ENCODE peak calls at places on chromosomes 13 and 19, in six cellular contexts. D is tibial nerve, U is uterus, J is sigmoid colon, G is breast epithelium, R is vagina. E is an unnamed sample.

GRCh38 chr19:8001995-8002849 is 3.2 kb downstream of the ELAVL1 start:
- DNase-seq in J (peak; percentile 88), G (peak; percentile 79), U (peak; percentile 67), R (no peak), D (peak; percentile 63), E (peak; percentile 87)

GRCh38 chr19:7894612-7895309 is 6.5 kb downstream of the LRRC8E start:
- DNase-seq in R (no peak), G (peak; percentile 75), J (no peak), U (no peak), D (no peak), E (no peak)

GRCh38 chr13:79631260-79631659 is 150.3 kb downstream of the NDFIP2 start:
- DNase-seq in R (no peak), J (no peak), G (no peak), D (no peak), U (no peak), E (no peak)

GRCh38 chr13:36745436-36745835 is 71.6 kb downstream of the SERTM1 start:
- DNase-seq in R (no peak), J (no peak), G (no peak), U (no peak), D (no peak), E (no peak)

GRCh38 chr19:55086730-55087541 is 11.3 kb downstream of the EPS8L1 start:
- DNase-seq in J (peak; percentile 95), R (no peak), U (peak; percentile 96), G (peak; percentile 85), D (peak; percentile 80), E (peak; percentile 95)

GRCh38 chr13:33799950-33800592 is 17.9 kb upstream of the RFC3 start:
- DNase-seq in D (no peak), R (no peak), J (no peak), U (no peak), G (no peak), E (no peak)

GRCh38 chr13:45180713-45181601 is 19.9 kb downstream of the KCTD4 start:
- DNase-seq in J (no peak), G (no peak), U (no peak), D (no peak), R (no peak), E (no peak)

GRCh38 chr19:14979498-14980255 is at the start of gene SLC1A6:
- DNase-seq in U (no peak), R (no peak), J (no peak), D (no peak), G (no peak), E (no peak)

GRCh38 chr13:99063952-99064351 is 86.1 kb upstream of the DOCK9 start:
- DNase-seq in G (no peak), J (no peak), U (no peak), R (no peak), D (no peak), E (no peak)

GRCh38 chr19:27794444-27795042 is 1418.4 kb downstream of the UQCRFS1 start:
- DNase-seq in R (no peak), U (no peak), G (no peak), J (no peak), D (no peak), E (no peak)

GRCh38 chr19:39297931-39298634 is 1.9 kb downstream of the IFNL1 start:
- DNase-seq in R (no peak), U (no peak), J (peak; percentile 52), D (no peak), G (no peak), E (peak; percentile 43)

GRCh38 chr13:44365008-44365407 is 8.6 kb upstream of the SERP2 start:
- DNase-seq in R (no peak), D (no peak), U (no peak), G (no peak), J (no peak), E (no peak)

GRCh38 chr19:46394398-46394797 is 19.0 kb downstream of the CCDC8 start:
- DNase-seq in J (peak; percentile 39), D (no peak), R (no peak), G (no peak), U (no peak), E (no peak)

GRCh38 chr13:52711277-52711676 is 28.3 kb downstream of the CNMD start:
- DNase-seq in J (no peak), D (no peak), R (no peak), U (no peak), G (no peak), E (no peak)

GRCh38 chr13:59681630-59682311 is 482.0 kb downstream of the DIAPH3 start:
- DNase-seq in D (no peak), R (no peak), U (no peak), J (no peak), G (no peak), E (no peak)

GRCh38 chr13:110965038-110965754 is 50.3 kb upstream of the ANKRD10 start:
- DNase-seq in G (no peak), R (no peak), D (no peak), J (no peak), U (no peak), E (no peak)

GRCh38 chr19:18868380-18869230 is 27.4 kb downstream of the CERS1 start:
- DNase-seq in J (no peak), R (no peak), U (no peak), D (no peak), G (no peak), E (no peak)

GRCh38 chr13:43573361-43573740 is 213.4 kb downstream of the ENOX1 start:
- DNase-seq in G (no peak), R (no peak), D (no peak), J (no peak), U (no peak), E (no peak)

GRCh38 chr13:29369060-29369743 is 226.3 kb downstream of the SLC7A1 start:
- DNase-seq in D (no peak), U (no peak), J (no peak), G (no peak), R (no peak), E (no peak)

DNA sequence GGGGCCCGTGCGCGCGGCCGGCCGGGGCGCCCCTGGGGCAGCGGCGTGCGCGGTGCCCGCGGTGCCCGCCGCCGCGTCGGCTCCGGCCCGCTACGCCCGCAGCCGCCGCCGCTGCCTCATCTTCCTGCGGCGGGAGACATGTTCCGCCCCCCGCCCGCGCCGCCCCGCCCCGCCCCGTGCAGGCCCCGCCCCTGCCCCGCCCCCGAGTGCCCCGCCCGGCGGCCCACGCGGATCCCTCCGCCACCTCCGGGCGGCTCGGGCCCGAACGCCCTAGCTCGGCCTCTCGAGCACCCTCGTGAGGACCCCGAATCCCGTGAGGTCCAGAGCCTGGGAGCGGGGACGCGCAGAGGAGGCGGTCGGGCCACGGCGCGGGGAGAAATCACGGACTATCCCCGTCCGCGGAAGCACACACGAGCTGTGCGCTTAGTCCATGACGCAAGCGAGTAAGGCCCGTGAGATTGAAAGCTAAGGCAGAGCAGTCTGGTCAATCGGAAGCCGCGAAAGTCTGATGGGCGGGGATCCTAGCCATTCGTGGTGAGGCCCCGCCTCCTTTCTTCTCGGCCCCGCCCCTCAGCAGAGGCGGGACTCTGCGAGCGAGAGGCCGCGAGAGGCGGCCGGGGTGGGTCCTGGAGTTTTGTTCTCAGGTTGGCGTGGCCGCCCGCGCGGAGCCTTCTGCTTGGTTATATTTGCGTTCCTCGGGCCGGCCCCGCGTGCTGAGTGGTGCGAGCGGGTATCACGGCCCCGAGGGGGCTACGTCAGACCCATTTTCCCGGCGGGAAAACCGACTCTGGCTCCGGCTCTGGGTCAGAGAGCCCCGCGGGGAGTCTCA is at the start of gene TCF3:
- DNase-seq in R (no peak), U (peak; percentile 97), G (peak; percentile 99), J (peak; percentile 99), D (peak; percentile 98), E (peak; percentile 99)
- TF ChIP-seq POLR2A in R (no peak), U (peak; percentile 28), G (no peak), J (peak; percentile 23), D (peak; percentile 45), E (no peak)

GRCh38 chr19:35330475-35330874 is 1.5 kb downstream of the CD22 start:
- DNase-seq in J (no peak), U (no peak), D (no peak), R (no peak), G (no peak), E (no peak)
- TF ChIP-seq POLR2A in J (no peak), U (no peak), D (no peak), R (no peak), G (no peak), E (no peak)

GRCh38 chr19:35139618-35139943 is 957 bp downstream of the FXYD1 start:
- DNase-seq in G (no peak), U (no peak), J (peak; percentile 82), R (no peak), D (no peak), E (no peak)

GRCh38 chr19:35141627-35142401 is 1.2 kb upstream of the FXYD7 start:
- DNase-seq in G (no peak), D (no peak), U (peak; percentile 54), R (no peak), J (no peak), E (no peak)

GRCh38 chr19:35142531-35143230 is 374 bp upstream of the FXYD7 start:
- DNase-seq in U (peak; percentile 55), G (no peak), R (no peak), J (no peak), D (no peak), E (no peak)

GRCh38 chr19:35140207-35140897 is 1.7 kb downstream of the FXYD1 start:
- DNase-seq in D (no peak), R (no peak), J (no peak), U (no peak), G (no peak), E (no peak)

DNA sequence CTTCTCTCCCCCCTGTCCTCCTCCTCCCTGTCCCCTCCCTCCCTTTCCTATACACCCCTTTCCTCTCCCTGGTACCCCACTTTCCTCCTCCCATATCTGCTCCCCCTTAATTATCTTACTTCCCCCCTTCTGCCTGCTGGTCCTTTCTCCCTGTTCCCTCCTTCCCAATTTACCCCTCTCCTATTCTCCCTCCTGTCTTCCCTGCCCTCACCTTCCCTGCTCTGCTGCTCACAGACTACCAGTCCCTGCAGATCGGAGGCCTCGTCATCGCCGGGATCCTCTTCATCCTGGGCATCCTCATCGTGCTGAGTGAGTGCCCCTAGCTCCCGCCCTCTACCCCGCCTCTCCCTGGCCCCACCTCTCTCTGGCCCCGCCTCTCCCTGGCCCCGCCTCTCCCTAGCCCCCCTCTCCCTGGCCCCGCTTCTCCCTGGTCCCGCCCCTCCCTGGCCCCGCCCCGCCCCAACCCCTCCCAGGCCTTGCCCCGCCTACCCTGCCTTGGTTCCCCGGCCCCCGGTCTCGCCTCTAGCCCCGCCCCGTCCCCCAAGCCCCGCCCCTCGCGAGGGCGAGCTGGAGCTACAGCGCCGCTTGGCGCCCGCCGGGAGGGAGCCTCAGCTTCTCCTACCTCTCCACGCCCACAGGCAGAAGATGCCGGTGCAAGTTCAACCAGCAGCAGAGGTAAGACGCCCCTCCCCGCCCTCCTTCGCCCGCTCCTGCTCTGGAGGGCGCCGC is 2.0 kb upstream of the FXYD7 start:
- DNase-seq in J (peak; percentile 96), R (no peak), G (peak; percentile 93), U (peak; percentile 95), D (peak; percentile 94), E (peak; percentile 96)
- TF ChIP-seq POLR2A in J (peak; percentile 80), R (no peak), G (no peak), U (peak; percentile 85), D (peak; percentile 98), E (no peak)

DNA sequence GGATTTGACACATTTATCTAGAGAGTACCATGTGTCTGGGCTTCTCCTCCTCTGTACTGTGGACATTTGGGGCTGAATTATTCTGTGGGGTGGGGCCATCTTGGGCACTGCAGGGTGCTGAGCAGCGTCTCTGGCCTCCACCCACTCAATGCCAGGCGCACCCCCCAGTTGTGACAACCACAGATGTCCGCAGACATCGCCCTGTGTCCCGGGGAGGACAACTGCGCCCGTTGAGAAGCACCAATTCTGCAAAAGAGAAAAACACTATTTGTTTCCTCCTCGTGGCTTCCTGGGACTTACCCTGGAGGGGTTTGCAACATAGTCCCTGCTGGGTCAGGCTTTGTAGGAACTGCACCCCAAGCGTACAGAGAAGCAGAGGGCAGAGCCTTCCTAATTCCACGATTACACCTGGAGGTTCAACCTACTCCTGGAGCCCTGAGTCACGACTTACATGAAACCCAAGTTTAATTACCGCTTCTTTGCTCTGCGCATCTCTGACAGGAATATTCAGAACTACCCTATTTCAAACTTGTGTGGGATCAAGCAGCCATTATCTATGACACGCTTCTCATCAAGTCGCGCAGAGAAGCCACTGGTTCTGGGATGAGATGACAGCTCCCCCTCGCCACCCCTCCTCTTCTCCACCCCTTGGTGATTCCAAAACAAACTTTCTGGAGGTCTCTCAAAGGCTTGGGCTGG is 11.1 kb upstream of the SLC39A3 start:
- DNase-seq in D (no peak), G (no peak), J (no peak), R (no peak), U (no peak), E (no peak)
- TF ChIP-seq POLR2A in D (no peak), G (no peak), J (no peak), R (no peak), U (no peak), E (no peak)